ENCODE peak calls at places on chromosomes 3 and 15, in seven cellular contexts. C is upper lobe of left lung, Z is endothelial cell of umbilical vein, I is GM12891, B is prostate gland, T is transverse colon, F is stomach. H is an unnamed sample.

GRCh38 chr15:51371271-51371670 is 29.8 kb downstream of the GLDN start:
- DNase-seq in Z (no peak), T (no peak), F (no peak), I (no peak), C (no peak), B (no peak), H (no peak)

GRCh38 chr3:51295625-51296024 is 89.5 kb upstream of the MANF start:
- DNase-seq in Z (no peak), I (peak; percentile 19), T (no peak), C (no peak), F (no peak), B (no peak), H (no peak)

GRCh38 chr3:168820748-168821445 is 725.2 kb upstream of the GOLIM4 start:
- DNase-seq in F (no peak), I (no peak), C (no peak), Z (no peak), T (no peak), B (no peak), H (no peak)

GRCh38 chr15:51750942-51751686 is at the start of gene TMOD2:
- DNase-seq in T (peak; percentile 49), F (peak; percentile 53), B (peak; percentile 25), Z (no peak), C (peak; percentile 94), I (peak; percentile 64), H (no peak)

GRCh38 chr3:11452988-11453847 is 181.0 kb downstream of the ATG7 start:
- DNase-seq in C (no peak), Z (peak; percentile 85), I (no peak), B (no peak), F (no peak), T (no peak), H (no peak)

GRCh38 chr15:90442423-90442822 is 54.4 kb downstream of the IQGAP1 start:
- DNase-seq in T (no peak), Z (no peak), B (no peak), I (no peak), C (no peak), F (no peak), H (no peak)

GRCh38 chr3:72346526-72346926 is 501.7 kb downstream of the SHQ1 start:
- DNase-seq in F (no peak), Z (peak; percentile 21), I (no peak), T (no peak), B (no peak), C (no peak), H (no peak)

GRCh38 chr3:178485756-178486155 is 50.5 kb upstream of the KCNMB2 start:
- DNase-seq in Z (no peak), B (no peak), C (no peak), F (no peak), I (no peak), T (no peak), H (no peak)

GRCh38 chr3:50606596-50606995 is 5.0 kb downstream of the CISH start:
- DNase-seq in C (peak; percentile 34), F (no peak), T (no peak), B (no peak), I (no peak), Z (no peak), H (no peak)

DNA sequence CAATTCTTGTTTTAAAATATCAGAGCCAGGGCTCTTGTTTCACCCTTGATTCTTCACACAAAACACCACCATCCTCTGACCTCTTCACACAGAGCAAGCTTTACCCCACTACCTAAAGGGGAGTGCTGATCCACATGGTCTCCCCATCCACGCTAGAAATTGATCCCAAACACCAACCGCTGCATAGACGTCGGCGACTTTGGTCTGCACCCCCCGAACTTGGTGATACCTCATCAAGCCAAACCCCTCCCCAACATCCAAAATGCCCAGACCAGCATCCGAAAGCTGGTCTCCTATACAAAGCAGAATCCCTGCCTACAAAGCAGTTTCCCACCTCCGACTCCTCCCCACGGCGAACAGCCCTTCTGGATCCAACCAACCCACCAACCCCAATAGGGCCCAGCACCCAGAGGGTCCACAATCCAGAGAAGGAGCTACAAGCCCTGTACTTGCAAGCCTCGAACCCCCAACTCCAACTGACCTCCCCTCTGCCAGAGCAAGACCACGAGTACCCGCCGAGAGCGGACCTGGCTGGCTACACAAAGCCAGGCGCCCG is 25.8 kb upstream of the MTHFS start:
- DNase-seq in I (no peak), C (no peak), F (no peak), B (no peak), T (no peak), Z (no peak), H (no peak)
- TF ChIP-seq POLR2AphosphoS5 in I (no peak), C (no peak), F (no peak), B (no peak), T (no peak), Z (no peak), H (no peak)

DNA sequence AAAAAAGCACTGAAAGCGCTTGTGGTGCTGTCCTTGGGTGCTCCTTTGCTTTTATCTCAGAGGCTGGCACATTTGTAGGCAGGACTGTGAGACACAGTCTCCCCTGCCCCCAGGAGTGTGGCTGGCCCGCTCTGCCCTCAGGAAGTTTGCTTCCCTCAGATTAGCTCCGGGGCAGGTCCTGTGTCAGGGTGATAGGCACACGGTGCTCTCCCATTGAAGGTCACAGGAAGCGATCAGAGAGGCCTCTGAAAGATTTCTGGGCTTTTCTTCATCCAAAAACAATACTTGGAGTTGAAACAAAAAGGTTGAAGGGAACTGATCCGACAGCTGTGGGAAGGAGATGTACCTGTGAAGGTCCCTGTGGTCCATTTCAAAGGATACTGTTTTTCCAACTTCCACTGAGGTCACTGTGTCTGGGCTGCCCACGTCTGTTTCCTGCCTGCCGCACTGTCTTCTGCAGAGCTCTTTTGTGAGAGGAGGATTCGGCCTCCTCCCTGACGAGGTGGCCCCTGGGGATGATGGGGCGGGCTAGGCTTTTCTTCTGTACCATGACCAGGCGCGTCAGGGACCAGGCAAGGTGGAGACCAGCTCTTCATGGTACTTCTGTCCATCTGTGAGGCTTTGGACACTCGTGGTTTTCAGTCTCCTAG is 330.5 kb upstream of the CTDSPL start:
- DNase-seq in F (no peak), C (no peak), B (no peak), I (no peak), T (no peak), Z (peak; percentile 32), H (no peak)
- TF ChIP-seq POLR2AphosphoS5 in F (no peak), C (no peak), B (no peak), I (no peak), T (no peak), Z (no peak), H (no peak)

GRCh38 chr3:174186339-174186984 is 672.7 kb upstream of the NAALADL2 start:
- DNase-seq in C (no peak), F (no peak), B (no peak), I (no peak), Z (no peak), T (no peak), H (no peak)
- TF ChIP-seq POLR2AphosphoS5 in C (no peak), F (no peak), B (no peak), I (no peak), Z (no peak), T (no peak), H (no peak)

DNA sequence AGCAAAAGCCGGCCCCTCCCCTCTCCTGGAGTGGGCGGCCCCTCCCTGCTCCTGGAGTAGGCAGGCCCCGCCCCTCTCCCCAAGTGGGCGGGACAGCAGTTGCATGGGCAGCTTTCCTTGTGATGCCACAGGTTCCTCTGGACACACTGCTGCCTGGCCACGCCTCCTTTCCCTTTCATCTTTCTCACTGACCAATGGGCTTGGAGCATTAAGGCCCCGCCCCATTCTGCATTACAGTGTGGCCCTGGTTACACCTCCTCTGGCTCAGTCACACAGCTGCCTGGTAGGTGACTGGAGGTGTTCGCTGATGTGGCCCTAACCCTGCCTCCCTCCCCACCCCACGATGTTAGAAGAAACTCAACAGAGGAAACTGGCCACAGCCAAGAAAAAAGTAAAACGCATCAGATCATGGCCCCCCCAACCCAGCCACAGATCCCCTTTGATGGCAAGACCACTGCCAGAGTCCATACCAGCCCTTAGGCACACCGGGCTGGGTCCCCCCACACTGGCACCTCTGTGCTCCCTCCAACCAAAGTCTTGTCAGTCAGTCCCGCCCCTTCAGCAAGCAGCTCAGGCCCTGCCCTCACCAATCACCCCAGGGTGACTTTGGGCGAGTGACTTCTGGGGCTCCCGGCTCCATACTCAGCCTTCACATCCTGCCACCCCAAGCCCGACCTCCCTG is 84.3 kb downstream of the ADAMTS7 start:
- DNase-seq in C (no peak), T (peak; percentile 33), I (no peak), Z (no peak), B (no peak), F (peak; percentile 34), H (no peak)
- TF ChIP-seq POLR2AphosphoS5 in C (no peak), T (no peak), I (no peak), Z (no peak), B (no peak), F (no peak), H (no peak)

GRCh38 chr3:40940651-40941050 is 258.7 kb upstream of the CTNNB1 start:
- DNase-seq in F (no peak), I (no peak), B (no peak), Z (no peak), T (no peak), C (no peak), H (no peak)

DNA sequence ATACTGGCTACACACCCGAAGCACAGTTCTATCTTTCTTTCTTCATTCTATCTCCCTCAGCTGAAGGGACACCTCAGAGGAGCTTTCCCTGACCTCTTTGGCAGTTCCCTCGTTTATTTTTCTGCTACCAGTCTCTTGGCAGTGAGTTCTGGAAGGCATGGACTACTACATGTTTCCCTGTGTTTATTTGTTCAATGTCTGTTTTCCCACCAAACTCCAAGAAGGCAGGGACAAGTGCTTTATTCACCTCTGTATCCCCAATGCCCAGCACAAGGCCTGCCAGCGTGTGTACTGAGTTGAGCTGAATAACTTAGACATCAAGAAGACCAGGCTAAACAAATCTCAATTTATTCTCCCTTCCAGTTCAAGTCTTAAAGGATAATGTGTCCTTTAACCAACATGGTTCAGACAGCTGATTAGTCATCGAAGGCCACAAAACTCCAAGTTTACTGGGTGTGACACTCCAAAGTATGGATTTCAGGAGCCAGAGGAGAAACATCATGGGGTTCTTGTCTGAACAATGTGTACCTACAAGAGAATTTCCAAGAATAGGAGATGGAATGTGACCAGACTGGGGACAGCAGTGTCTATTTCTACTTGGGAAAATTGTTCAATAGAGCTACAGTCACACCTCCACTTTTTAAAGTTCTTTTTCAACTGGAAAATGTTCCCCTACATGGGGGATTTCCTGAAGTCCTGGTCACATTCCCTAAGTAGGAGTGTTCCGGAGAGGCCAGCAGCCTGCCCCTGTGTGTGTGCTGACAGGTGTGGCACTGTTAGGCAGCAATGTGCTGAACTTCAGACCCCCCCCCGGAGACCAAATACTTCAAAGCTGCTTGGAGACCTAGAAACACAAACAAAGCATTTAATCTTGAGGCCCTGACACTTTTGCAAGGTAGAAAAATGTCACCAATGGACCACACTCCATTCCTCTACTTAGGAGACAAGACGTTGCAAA is 259.9 kb upstream of the CTNNB1 start:
- DNase-seq in C (no peak), I (no peak), Z (peak; percentile 40), B (peak; percentile 45), F (no peak), T (no peak), H (no peak)
- TF ChIP-seq POLR2AphosphoS5 in C (no peak), I (no peak), Z (no peak), B (peak; percentile 41), F (peak; percentile 41), T (no peak), H (no peak)

H was measured in SK-N-MC.